ENCODE peak calls at places on chromosomes 12 and 14, in eight cellular contexts. One of them, this sample, is unnamed.
A peak's percentile ranks its signal among the peaks of the same experiment; 100 is the strongest.

GRCh38 chr12:10082057-10082874 is 16.5 kb downstream of the CLEC1A start:
- DNase-seq in AG10803: no peak
- DNase-seq in GM23248: no peak
- DNase-seq in Panc1: no peak
- DNase-seq in heart right ventricle: no peak
- DNase-seq in OCI-LY7: no peak
- DNase-seq in GM12878: no peak
- DNase-seq in fibroblast of pulmonary artery: no peak
- DNase-seq in this sample: no peak

GRCh38 chr14:68124885-68125731 is 305.5 kb downstream of the RAD51B start:
- DNase-seq in OCI-LY7: no peak
- DNase-seq in fibroblast of pulmonary artery: peak; percentile 82
- DNase-seq in heart right ventricle: no peak
- DNase-seq in GM12878: no peak
- DNase-seq in Panc1: peak; percentile 72
- DNase-seq in GM23248: peak; percentile 88
- DNase-seq in AG10803: peak; percentile 82
- DNase-seq in this sample: no peak

GRCh38 chr14:72801381-72801812 is 92.5 kb downstream of the DPF3 start:
- DNase-seq in GM12878: no peak
- DNase-seq in AG10803: peak; percentile 69
- DNase-seq in Panc1: peak; percentile 43
- DNase-seq in GM23248: peak; percentile 95
- DNase-seq in heart right ventricle: no peak
- DNase-seq in fibroblast of pulmonary artery: peak; percentile 92
- DNase-seq in OCI-LY7: no peak
- DNase-seq in this sample: no peak

GRCh38 chr14:98890556-98891340 is 381.2 kb downstream of the BCL11B start:
- DNase-seq in AG10803: no peak
- DNase-seq in GM23248: no peak
- DNase-seq in GM12878: no peak
- DNase-seq in Panc1: no peak
- DNase-seq in fibroblast of pulmonary artery: no peak
- DNase-seq in OCI-LY7: no peak
- DNase-seq in heart right ventricle: no peak
- DNase-seq in this sample: no peak

GRCh38 chr12:62006076-62006732 is 254.0 kb upstream of the USP15 start:
- DNase-seq in fibroblast of pulmonary artery: peak; percentile 55
- DNase-seq in GM23248: peak; percentile 58
- DNase-seq in AG10803: peak; percentile 58
- DNase-seq in Panc1: peak; percentile 17
- DNase-seq in heart right ventricle: no peak
- DNase-seq in GM12878: no peak
- DNase-seq in OCI-LY7: peak; percentile 48
- DNase-seq in this sample: peak; percentile 43

GRCh38 chr12:86712425-86712843 is 456.2 kb upstream of the MGAT4C start:
- DNase-seq in GM23248: peak; percentile 97
- DNase-seq in Panc1: peak; percentile 92
- DNase-seq in heart right ventricle: no peak
- DNase-seq in fibroblast of pulmonary artery: peak; percentile 99
- DNase-seq in OCI-LY7: no peak
- DNase-seq in AG10803: peak; percentile 97
- DNase-seq in GM12878: no peak
- DNase-seq in this sample: no peak

GRCh38 chr12:103833095-103833777 is 7.8 kb downstream of the NT5DC3 start:
- DNase-seq in OCI-LY7: no peak
- DNase-seq in Panc1: no peak
- DNase-seq in GM23248: peak; percentile 85
- DNase-seq in GM12878: no peak
- DNase-seq in heart right ventricle: no peak
- DNase-seq in fibroblast of pulmonary artery: no peak
- DNase-seq in AG10803: peak; percentile 72
- DNase-seq in this sample: no peak

GRCh38 chr12:124463341-124463861 is 104.0 kb downstream of the NCOR2 start:
- DNase-seq in OCI-LY7: no peak
- DNase-seq in Panc1: no peak
- DNase-seq in GM23248: no peak
- DNase-seq in GM12878: no peak
- DNase-seq in heart right ventricle: peak; percentile 9
- DNase-seq in AG10803: no peak
- DNase-seq in fibroblast of pulmonary artery: no peak
- DNase-seq in this sample: no peak

GRCh38 chr12:53005215-53005985 is 856 bp upstream of the EIF4B start:
- DNase-seq in GM23248: peak; percentile 34
- DNase-seq in AG10803: no peak
- DNase-seq in fibroblast of pulmonary artery: no peak
- DNase-seq in heart right ventricle: peak; percentile 13
- DNase-seq in OCI-LY7: peak; percentile 19
- DNase-seq in GM12878: no peak
- DNase-seq in Panc1: no peak
- DNase-seq in this sample: no peak

GRCh38 chr12:42364692-42365091 is 38.7 kb downstream of the PPHLN1 start:
- DNase-seq in OCI-LY7: no peak
- DNase-seq in AG10803: no peak
- DNase-seq in heart right ventricle: no peak
- DNase-seq in GM23248: no peak
- DNase-seq in Panc1: no peak
- DNase-seq in fibroblast of pulmonary artery: no peak
- DNase-seq in GM12878: no peak
- DNase-seq in this sample: no peak

GRCh38 chr14:73491256-73491976 is 683 bp downstream of the RIOX1 start:
- DNase-seq in AG10803: peak; percentile 49
- DNase-seq in heart right ventricle: peak; percentile 59
- DNase-seq in Panc1: no peak
- DNase-seq in GM12878: no peak
- DNase-seq in fibroblast of pulmonary artery: peak; percentile 60
- DNase-seq in OCI-LY7: peak; percentile 59
- DNase-seq in GM23248: peak; percentile 86
- DNase-seq in this sample: no peak

GRCh38 chr12:93616584-93617101 is 44.2 kb downstream of the SOCS2 start:
- DNase-seq in Panc1: no peak
- DNase-seq in AG10803: no peak
- DNase-seq in fibroblast of pulmonary artery: no peak
- DNase-seq in GM12878: no peak
- DNase-seq in OCI-LY7: no peak
- DNase-seq in GM23248: peak; percentile 77
- DNase-seq in heart right ventricle: no peak
- DNase-seq in this sample: no peak

GRCh38 chr14:32354716-32355115 is 25.6 kb downstream of the AKAP6 start:
- DNase-seq in Panc1: no peak
- DNase-seq in heart right ventricle: peak; percentile 22
- DNase-seq in GM12878: no peak
- DNase-seq in fibroblast of pulmonary artery: no peak
- DNase-seq in AG10803: no peak
- DNase-seq in OCI-LY7: no peak
- DNase-seq in GM23248: no peak
- DNase-seq in this sample: no peak

GRCh38 chr12:91778938-91779400 is 366.7 kb downstream of the BTG1 start:
- DNase-seq in OCI-LY7: no peak
- DNase-seq in Panc1: peak; percentile 78
- DNase-seq in GM23248: peak; percentile 93
- DNase-seq in heart right ventricle: no peak
- DNase-seq in AG10803: peak; percentile 84
- DNase-seq in fibroblast of pulmonary artery: peak; percentile 83
- DNase-seq in GM12878: peak; percentile 93
- DNase-seq in this sample: no peak

GRCh38 chr12:53103860-53104305 is 597 bp downstream of the SOAT2 start:
- DNase-seq in GM12878: peak; percentile 44
- DNase-seq in heart right ventricle: no peak
- DNase-seq in fibroblast of pulmonary artery: no peak
- DNase-seq in Panc1: no peak
- DNase-seq in GM23248: no peak
- DNase-seq in OCI-LY7: peak; percentile 72
- DNase-seq in AG10803: no peak
- DNase-seq in this sample: peak; percentile 41

GRCh38 chr14:56995010-56995409 is 184.7 kb upstream of the OTX2 start:
- DNase-seq in Panc1: no peak
- DNase-seq in fibroblast of pulmonary artery: no peak
- DNase-seq in heart right ventricle: no peak
- DNase-seq in GM23248: no peak
- DNase-seq in GM12878: no peak
- DNase-seq in OCI-LY7: no peak
- DNase-seq in AG10803: no peak
- DNase-seq in this sample: no peak

GRCh38 chr12:106672308-106673085 is 89.7 kb downstream of the RFX4 start:
- DNase-seq in heart right ventricle: no peak
- DNase-seq in Panc1: no peak
- DNase-seq in OCI-LY7: no peak
- DNase-seq in AG10803: no peak
- DNase-seq in GM23248: no peak
- DNase-seq in fibroblast of pulmonary artery: no peak
- DNase-seq in GM12878: no peak
- DNase-seq in this sample: no peak

GRCh38 chr14:90111895-90112534 is 50.2 kb downstream of the KCNK13 start:
- DNase-seq in heart right ventricle: no peak
- DNase-seq in GM23248: peak; percentile 93
- DNase-seq in GM12878: no peak
- DNase-seq in Panc1: no peak
- DNase-seq in OCI-LY7: no peak
- DNase-seq in AG10803: peak; percentile 59
- DNase-seq in fibroblast of pulmonary artery: peak; percentile 17
- DNase-seq in this sample: no peak

GRCh38 chr12:58299371-58299770 is 358.0 kb downstream of the ATP23 start:
- DNase-seq in GM12878: no peak
- DNase-seq in OCI-LY7: no peak
- DNase-seq in AG10803: no peak
- DNase-seq in fibroblast of pulmonary artery: no peak
- DNase-seq in heart right ventricle: no peak
- DNase-seq in GM23248: no peak
- DNase-seq in Panc1: no peak
- DNase-seq in this sample: no peak

GRCh38 chr12:47366203-47366978 is 286.6 kb upstream of the AMIGO2 start:
- DNase-seq in Panc1: no peak
- DNase-seq in OCI-LY7: no peak
- DNase-seq in AG10803: peak; percentile 36
- DNase-seq in heart right ventricle: no peak
- DNase-seq in GM23248: no peak
- DNase-seq in fibroblast of pulmonary artery: no peak
- DNase-seq in GM12878: no peak
- DNase-seq in this sample: no peak

GRCh38 chr12:47362131-47362686 is 282.4 kb upstream of the AMIGO2 start:
- DNase-seq in Panc1: no peak
- DNase-seq in fibroblast of pulmonary artery: no peak
- DNase-seq in AG10803: no peak
- DNase-seq in OCI-LY7: no peak
- DNase-seq in GM23248: no peak
- DNase-seq in GM12878: no peak
- DNase-seq in heart right ventricle: no peak
- DNase-seq in this sample: no peak

GRCh38 chr12:47360771-47361388 is 281.1 kb upstream of the AMIGO2 start:
- DNase-seq in fibroblast of pulmonary artery: peak; percentile 31
- DNase-seq in GM12878: no peak
- DNase-seq in heart right ventricle: no peak
- DNase-seq in AG10803: no peak
- DNase-seq in Panc1: no peak
- DNase-seq in OCI-LY7: peak; percentile 41
- DNase-seq in GM23248: no peak
- DNase-seq in this sample: peak; percentile 92

GRCh38 chr12:47364251-47364650 is 284.5 kb upstream of the AMIGO2 start:
- DNase-seq in GM23248: no peak
- DNase-seq in Panc1: no peak
- DNase-seq in heart right ventricle: no peak
- DNase-seq in fibroblast of pulmonary artery: no peak
- DNase-seq in AG10803: no peak
- DNase-seq in OCI-LY7: no peak
- DNase-seq in GM12878: no peak
- DNase-seq in this sample: no peak

GRCh38 chr12:47361389-47362031 is 281.8 kb upstream of the AMIGO2 start:
- DNase-seq in GM12878: no peak
- DNase-seq in AG10803: no peak
- DNase-seq in GM23248: no peak
- DNase-seq in OCI-LY7: peak; percentile 79
- DNase-seq in Panc1: no peak
- DNase-seq in heart right ventricle: no peak
- DNase-seq in fibroblast of pulmonary artery: no peak
- DNase-seq in this sample: peak; percentile 29
- H3K4me3 ChIP-seq in GM12878: no peak overlapping the region
- H3K4me3 ChIP-seq in AG10803: no peak overlapping the region
- H3K4me3 ChIP-seq in GM23248: no peak overlapping the region
- H3K4me3 ChIP-seq in OCI-LY7: peak overlapping the region; percentile 54
- H3K4me3 ChIP-seq in Panc1: no peak overlapping the region
- H3K4me3 ChIP-seq in heart right ventricle: no peak overlapping the region
- H3K4me3 ChIP-seq in fibroblast of pulmonary artery: no peak overlapping the region
- H3K4me3 ChIP-seq in this sample: peak overlapping the region; percentile 40

GRCh38 chr12:120228291-120229070 is 27.6 kb upstream of the RPLP0 start:
- DNase-seq in fibroblast of pulmonary artery: peak; percentile 85
- DNase-seq in AG10803: peak; percentile 76
- DNase-seq in GM12878: peak; percentile 49
- DNase-seq in GM23248: peak; percentile 86
- DNase-seq in heart right ventricle: peak; percentile 90
- DNase-seq in OCI-LY7: peak; percentile 91
- DNase-seq in Panc1: no peak
- DNase-seq in this sample: peak; percentile 70
- H3K4me3 ChIP-seq in fibroblast of pulmonary artery: no peak overlapping the region
- H3K4me3 ChIP-seq in AG10803: peak overlapping the region; percentile 20
- H3K4me3 ChIP-seq in GM12878: no peak overlapping the region
- H3K4me3 ChIP-seq in GM23248: peak overlapping the region; percentile 16
- H3K4me3 ChIP-seq in heart right ventricle: no peak overlapping the region
- H3K4me3 ChIP-seq in OCI-LY7: peak overlapping the region; percentile 43
- H3K4me3 ChIP-seq in Panc1: no peak overlapping the region
- H3K4me3 ChIP-seq in this sample: no peak overlapping the region

GRCh38 chr12:132345126-132345525 is 15.7 kb upstream of the GALNT9 start:
- DNase-seq in OCI-LY7: no peak
- DNase-seq in AG10803: no peak
- DNase-seq in GM12878: no peak
- DNase-seq in heart right ventricle: no peak
- DNase-seq in fibroblast of pulmonary artery: no peak
- DNase-seq in GM23248: no peak
- DNase-seq in Panc1: no peak
- DNase-seq in this sample: no peak

GRCh38 chr12:132343294-132343972 is 14.0 kb upstream of the GALNT9 start:
- DNase-seq in Panc1: no peak
- DNase-seq in OCI-LY7: no peak
- DNase-seq in GM23248: no peak
- DNase-seq in GM12878: no peak
- DNase-seq in fibroblast of pulmonary artery: no peak
- DNase-seq in heart right ventricle: no peak
- DNase-seq in AG10803: no peak
- DNase-seq in this sample: no peak

GRCh38 chr12:132345555-132346200 is 16.3 kb upstream of the GALNT9 start:
- DNase-seq in OCI-LY7: no peak
- DNase-seq in GM23248: no peak
- DNase-seq in heart right ventricle: peak; percentile 6
- DNase-seq in GM12878: no peak
- DNase-seq in Panc1: no peak
- DNase-seq in fibroblast of pulmonary artery: no peak
- DNase-seq in AG10803: no peak
- DNase-seq in this sample: no peak

GRCh38 chr12:132344181-132344580 is 14.8 kb upstream of the GALNT9 start:
- DNase-seq in Panc1: no peak
- DNase-seq in fibroblast of pulmonary artery: no peak
- DNase-seq in heart right ventricle: no peak
- DNase-seq in GM12878: no peak
- DNase-seq in OCI-LY7: no peak
- DNase-seq in GM23248: no peak
- DNase-seq in AG10803: no peak
- DNase-seq in this sample: no peak

GRCh38 chr12:132344601-132345000 is 15.2 kb upstream of the GALNT9 start:
- DNase-seq in GM12878: no peak
- DNase-seq in heart right ventricle: no peak
- DNase-seq in fibroblast of pulmonary artery: no peak
- DNase-seq in AG10803: no peak
- DNase-seq in Panc1: no peak
- DNase-seq in GM23248: no peak
- DNase-seq in OCI-LY7: no peak
- DNase-seq in this sample: no peak
- H3K4me3 ChIP-seq in GM12878: no peak overlapping the region
- H3K4me3 ChIP-seq in heart right ventricle: no peak overlapping the region
- H3K4me3 ChIP-seq in fibroblast of pulmonary artery: no peak overlapping the region
- H3K4me3 ChIP-seq in AG10803: no peak overlapping the region
- H3K4me3 ChIP-seq in Panc1: no peak overlapping the region
- H3K4me3 ChIP-seq in GM23248: no peak overlapping the region
- H3K4me3 ChIP-seq in OCI-LY7: no peak overlapping the region
- H3K4me3 ChIP-seq in this sample: no peak overlapping the region

GRCh38 chr12:55682087-55682796 is 25.5 kb downstream of the ITGA7 start:
- DNase-seq in fibroblast of pulmonary artery: no peak
- DNase-seq in GM23248: no peak
- DNase-seq in OCI-LY7: no peak
- DNase-seq in GM12878: no peak
- DNase-seq in heart right ventricle: no peak
- DNase-seq in AG10803: no peak
- DNase-seq in Panc1: no peak
- DNase-seq in this sample: no peak
- H3K4me3 ChIP-seq in fibroblast of pulmonary artery: no peak overlapping the region
- H3K4me3 ChIP-seq in GM23248: no peak overlapping the region
- H3K4me3 ChIP-seq in OCI-LY7: no peak overlapping the region
- H3K4me3 ChIP-seq in GM12878: peak overlapping the region; percentile 23
- H3K4me3 ChIP-seq in heart right ventricle: peak overlapping the region; percentile 28
- H3K4me3 ChIP-seq in AG10803: no peak overlapping the region
- H3K4me3 ChIP-seq in Panc1: peak overlapping the region; percentile 38
- H3K4me3 ChIP-seq in this sample: no peak overlapping the region